ENCODE peak calls at places on chromosomes 1 and 21, in five cellular contexts. One of them, this sample, is unnamed.

GRCh38 chr1:72197786-72198185 is 84.6 kb downstream of the NEGR1 start:
- DNase-seq in tibial artery: no peak
- DNase-seq in astrocyte of the spinal cord: no peak
- DNase-seq in sigmoid colon: no peak
- DNase-seq in fibroblast of lung: no peak
- DNase-seq in this sample: no peak

GRCh38 chr1:1001057-1001630 is 1.2 kb upstream of the HES4 start:
- DNase-seq in tibial artery: no peak
- DNase-seq in fibroblast of lung: no peak
- DNase-seq in sigmoid colon: peak
- DNase-seq in astrocyte of the spinal cord: no peak
- DNase-seq in this sample: peak

GRCh38 chr1:222928212-222928611 is 113.4 kb downstream of the DISP1 start:
- DNase-seq in tibial artery: peak
- DNase-seq in sigmoid colon: peak
- DNase-seq in fibroblast of lung: peak
- DNase-seq in astrocyte of the spinal cord: peak
- DNase-seq in this sample: no peak

GRCh38 chr1:11800756-11801433 is 4.9 kb downstream of the MTHFR start:
- DNase-seq in sigmoid colon: peak
- DNase-seq in fibroblast of lung: no peak
- DNase-seq in tibial artery: no peak
- DNase-seq in astrocyte of the spinal cord: no peak
- DNase-seq in this sample: no peak

GRCh38 chr1:227899820-227900449 is 47.8 kb downstream of the WNT9A start:
- DNase-seq in sigmoid colon: peak
- DNase-seq in fibroblast of lung: no peak
- DNase-seq in tibial artery: peak
- DNase-seq in astrocyte of the spinal cord: no peak
- DNase-seq in this sample: no peak

GRCh38 chr1:14017531-14017961 is 317.6 kb downstream of the PRDM2 start:
- DNase-seq in tibial artery: no peak
- DNase-seq in astrocyte of the spinal cord: no peak
- DNase-seq in sigmoid colon: no peak
- DNase-seq in fibroblast of lung: no peak
- DNase-seq in this sample: no peak

GRCh38 chr1:155134858-155135415 is 715 bp upstream of the SLC50A1 start:
- DNase-seq in fibroblast of lung: peak
- DNase-seq in sigmoid colon: peak
- DNase-seq in tibial artery: peak
- DNase-seq in astrocyte of the spinal cord: peak
- DNase-seq in this sample: no peak

GRCh38 chr1:89865498-89866385 is 44.9 kb downstream of the LRRC8D start:
- DNase-seq in tibial artery: no peak
- DNase-seq in astrocyte of the spinal cord: peak
- DNase-seq in sigmoid colon: no peak
- DNase-seq in fibroblast of lung: peak
- DNase-seq in this sample: no peak

GRCh38 chr1:154469844-154470417 is 32.1 kb upstream of the TDRD10 start:
- DNase-seq in astrocyte of the spinal cord: no peak
- DNase-seq in tibial artery: no peak
- DNase-seq in fibroblast of lung: no peak
- DNase-seq in sigmoid colon: no peak
- DNase-seq in this sample: no peak

GRCh38 chr21:15058718-15059316 is 6.0 kb downstream of the NRIP1 start:
- DNase-seq in sigmoid colon: no peak
- DNase-seq in fibroblast of lung: peak
- DNase-seq in astrocyte of the spinal cord: peak
- DNase-seq in tibial artery: no peak
- DNase-seq in this sample: no peak

GRCh38 chr1:87226341-87226760 is 102.3 kb upstream of the LMO4 start:
- DNase-seq in sigmoid colon: peak
- DNase-seq in fibroblast of lung: peak
- DNase-seq in astrocyte of the spinal cord: peak
- DNase-seq in tibial artery: peak
- DNase-seq in this sample: no peak

GRCh38 chr1:32983039-32983438 is 18.4 kb upstream of the RNF19B start:
- DNase-seq in tibial artery: no peak
- DNase-seq in sigmoid colon: no peak
- DNase-seq in astrocyte of the spinal cord: no peak
- DNase-seq in fibroblast of lung: no peak
- DNase-seq in this sample: no peak

GRCh38 chr1:32978854-32979253 is 14.2 kb upstream of the RNF19B start:
- DNase-seq in sigmoid colon: no peak
- DNase-seq in astrocyte of the spinal cord: no peak
- DNase-seq in tibial artery: no peak
- DNase-seq in fibroblast of lung: no peak
- DNase-seq in this sample: no peak

GRCh38 chr1:32984090-32984828 is 19.6 kb upstream of the RNF19B start:
- DNase-seq in tibial artery: no peak
- DNase-seq in astrocyte of the spinal cord: peak
- DNase-seq in fibroblast of lung: peak
- DNase-seq in sigmoid colon: no peak
- DNase-seq in this sample: no peak

GRCh38 chr1:32980080-32980479 is 15.5 kb upstream of the RNF19B start:
- DNase-seq in sigmoid colon: no peak
- DNase-seq in astrocyte of the spinal cord: no peak
- DNase-seq in fibroblast of lung: no peak
- DNase-seq in tibial artery: no peak
- DNase-seq in this sample: no peak

DNA sequence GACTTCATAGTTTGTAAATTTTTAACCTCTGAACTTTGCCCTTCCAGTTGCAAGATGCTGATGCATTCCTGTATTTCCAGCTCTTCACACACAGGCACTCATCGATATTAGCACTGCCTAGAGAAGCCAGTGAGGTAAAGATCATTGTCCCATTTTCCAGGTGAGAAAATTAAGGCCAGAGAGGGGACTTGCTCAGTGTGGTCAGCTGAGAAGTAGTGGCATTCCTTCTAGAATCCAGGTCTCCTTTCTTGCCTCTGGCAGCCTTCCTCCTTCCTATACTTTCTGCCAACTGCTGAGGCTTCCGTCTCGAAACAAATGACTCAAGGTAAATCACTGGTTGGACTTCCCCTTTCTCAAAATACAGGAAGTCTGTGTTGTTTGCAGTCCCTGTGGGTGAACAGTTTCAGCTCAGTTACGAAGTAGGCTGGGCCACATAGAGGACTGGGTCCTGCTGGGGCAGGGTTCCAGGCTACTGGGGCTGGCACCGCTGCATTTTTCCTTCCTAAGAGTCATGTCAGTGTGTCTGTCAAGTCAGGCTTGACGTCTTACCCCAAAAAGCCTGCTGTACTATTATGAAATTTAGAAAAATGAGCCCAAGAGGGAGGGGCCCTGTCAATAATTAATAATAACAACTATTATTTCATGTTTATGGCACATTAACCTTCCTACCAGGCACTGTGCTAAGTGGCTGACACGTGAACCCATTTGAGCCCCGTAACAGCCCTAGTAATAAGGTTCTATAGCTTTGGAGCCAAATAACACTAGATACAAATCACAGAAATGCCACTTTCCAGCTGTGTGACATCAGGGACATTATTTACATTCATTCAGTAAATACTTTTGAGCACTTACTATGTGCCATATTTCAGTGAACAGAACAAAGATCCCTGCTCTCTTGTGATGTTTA is 16.6 kb upstream of the RNF19B start:
- DNase-seq in fibroblast of lung: peak
- DNase-seq in sigmoid colon: no peak
- DNase-seq in astrocyte of the spinal cord: peak
- DNase-seq in tibial artery: peak
- DNase-seq in this sample: no peak
- H3K4me3 ChIP-seq in fibroblast of lung: no peak
- H3K4me3 ChIP-seq in sigmoid colon: no peak
- H3K4me3 ChIP-seq in astrocyte of the spinal cord: no peak
- H3K4me3 ChIP-seq in tibial artery: no peak
- H3K4me3 ChIP-seq in this sample: no peak

DNA sequence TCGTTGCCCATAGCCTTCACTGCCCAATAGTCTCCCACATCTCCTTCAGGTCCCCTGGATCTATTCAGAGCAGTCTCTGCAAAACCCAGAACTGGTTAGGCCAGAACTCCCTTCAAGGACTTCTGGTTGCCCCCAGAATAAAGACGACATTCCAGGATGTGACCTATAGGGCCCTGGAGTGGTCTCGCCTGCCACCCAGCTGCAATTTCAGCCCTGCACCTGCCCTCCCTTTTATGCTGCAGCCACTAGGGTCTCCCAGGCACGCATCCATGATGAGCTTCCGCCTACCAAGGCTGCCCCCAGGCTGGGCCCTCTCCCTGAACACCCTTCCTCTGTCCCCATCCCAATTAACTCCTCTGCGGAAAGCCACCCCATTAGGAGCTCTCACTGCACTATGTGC is 7.2 kb upstream of the TSPEAR start:
- DNase-seq in astrocyte of the spinal cord: no peak
- DNase-seq in sigmoid colon: no peak
- DNase-seq in tibial artery: no peak
- DNase-seq in fibroblast of lung: no peak
- DNase-seq in this sample: no peak
- TF ChIP-seq CTCF in astrocyte of the spinal cord: no peak
- TF ChIP-seq CTCF in sigmoid colon: no peak
- TF ChIP-seq CTCF in tibial artery: no peak
- TF ChIP-seq CTCF in fibroblast of lung: no peak
- TF ChIP-seq CTCF in this sample: no peak

DNA sequence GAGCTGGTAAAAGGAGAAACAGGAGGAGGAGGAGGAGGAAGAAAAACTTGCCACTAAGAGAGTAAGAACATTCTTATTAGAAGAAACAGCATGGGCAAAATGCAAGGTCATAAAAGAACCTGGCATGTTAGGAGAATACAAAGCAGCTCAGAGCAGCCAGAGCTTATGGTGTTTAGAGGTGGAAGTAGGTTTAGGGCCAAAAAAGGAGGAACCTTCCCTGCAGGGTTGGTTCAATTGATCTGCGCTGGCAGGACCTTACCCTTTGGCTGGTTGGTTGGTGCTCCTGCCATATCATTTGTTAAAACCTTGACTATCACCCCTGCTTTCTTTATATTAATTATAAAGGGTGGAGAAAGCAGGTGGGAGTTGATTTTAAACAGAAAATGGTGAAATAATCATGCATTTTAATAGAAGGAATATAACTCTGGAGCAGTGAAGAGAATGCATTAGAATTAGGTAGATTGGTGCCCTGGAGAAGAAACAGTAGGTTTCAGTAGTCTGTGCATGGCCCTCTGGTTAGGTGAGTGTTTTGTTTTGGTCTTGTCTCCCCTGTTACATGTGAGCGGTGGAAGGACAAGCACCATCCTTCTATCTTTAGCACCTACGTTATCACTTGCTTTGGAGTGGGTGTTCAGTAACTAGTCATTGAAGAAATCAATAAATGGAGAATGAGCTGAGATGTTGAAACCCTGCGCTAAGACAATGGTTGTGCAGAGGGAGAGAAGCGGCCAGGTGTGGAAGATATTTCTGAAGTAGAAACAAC is 110.4 kb upstream of the NGF start:
- DNase-seq in sigmoid colon: no peak
- DNase-seq in tibial artery: no peak
- DNase-seq in astrocyte of the spinal cord: no peak
- DNase-seq in fibroblast of lung: no peak
- DNase-seq in this sample: no peak
- H3K4me3 ChIP-seq in sigmoid colon: no peak
- H3K4me3 ChIP-seq in tibial artery: no peak
- H3K4me3 ChIP-seq in astrocyte of the spinal cord: no peak
- H3K4me3 ChIP-seq in fibroblast of lung: no peak
- H3K4me3 ChIP-seq in this sample: no peak

DNA sequence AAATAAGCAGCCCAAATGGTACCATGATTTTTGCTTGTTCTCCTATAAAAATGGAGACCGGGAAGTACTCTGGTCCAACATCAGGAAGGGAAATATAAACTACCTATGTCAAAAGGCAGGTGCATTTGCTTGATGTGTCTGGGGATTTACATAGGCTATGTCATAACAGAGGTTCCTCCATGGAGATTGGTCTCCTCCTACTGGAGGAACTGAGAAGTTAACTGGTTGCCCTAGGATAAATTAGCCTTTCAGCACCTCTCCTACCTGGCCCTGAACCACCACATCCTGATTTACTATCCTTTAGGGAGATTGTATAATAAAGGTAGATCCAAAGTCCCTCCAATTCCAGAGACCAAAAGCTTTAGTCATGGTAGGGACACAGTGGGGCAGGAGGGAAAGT is 1109.3 kb upstream of the B3GALT2 start:
- DNase-seq in sigmoid colon: no peak
- DNase-seq in fibroblast of lung: peak
- DNase-seq in astrocyte of the spinal cord: peak
- DNase-seq in tibial artery: no peak
- DNase-seq in this sample: no peak
- TF ChIP-seq CTCF in sigmoid colon: peak
- TF ChIP-seq CTCF in fibroblast of lung: no peak
- TF ChIP-seq CTCF in astrocyte of the spinal cord: peak
- TF ChIP-seq CTCF in tibial artery: peak
- TF ChIP-seq CTCF in this sample: peak

GRCh38 chr1:37633950-37634553 is 640 bp downstream of the RSPO1 start:
- DNase-seq in sigmoid colon: no peak
- DNase-seq in fibroblast of lung: no peak
- DNase-seq in astrocyte of the spinal cord: no peak
- DNase-seq in tibial artery: no peak
- DNase-seq in this sample: no peak
- H3K4me3 ChIP-seq in sigmoid colon: peak
- H3K4me3 ChIP-seq in fibroblast of lung: peak
- H3K4me3 ChIP-seq in astrocyte of the spinal cord: no peak
- H3K4me3 ChIP-seq in tibial artery: peak
- H3K4me3 ChIP-seq in this sample: peak

GRCh38 chr1:31715873-31716220 is 12.0 kb upstream of the COL16A1 start:
- DNase-seq in fibroblast of lung: no peak
- DNase-seq in astrocyte of the spinal cord: no peak
- DNase-seq in tibial artery: no peak
- DNase-seq in sigmoid colon: no peak
- DNase-seq in this sample: no peak
- TF ChIP-seq CTCF in fibroblast of lung: no peak
- TF ChIP-seq CTCF in astrocyte of the spinal cord: no peak
- TF ChIP-seq CTCF in tibial artery: no peak
- TF ChIP-seq CTCF in sigmoid colon: no peak
- TF ChIP-seq CTCF in this sample: no peak

GRCh38 chr1:84143796-84144565 is at the start of gene PRKACB:
- DNase-seq in tibial artery: no peak
- DNase-seq in sigmoid colon: no peak
- DNase-seq in astrocyte of the spinal cord: peak
- DNase-seq in fibroblast of lung: peak
- DNase-seq in this sample: no peak

GRCh38 chr1:84146375-84147032 is 2.4 kb downstream of the PRKACB start:
- DNase-seq in sigmoid colon: no peak
- DNase-seq in fibroblast of lung: peak
- DNase-seq in tibial artery: no peak
- DNase-seq in astrocyte of the spinal cord: peak
- DNase-seq in this sample: no peak

GRCh38 chr1:84148758-84149157 is 4.7 kb downstream of the PRKACB start:
- DNase-seq in tibial artery: no peak
- DNase-seq in fibroblast of lung: no peak
- DNase-seq in sigmoid colon: no peak
- DNase-seq in astrocyte of the spinal cord: no peak
- DNase-seq in this sample: no peak

GRCh38 chr1:84141177-84142003 is 2.7 kb upstream of the PRKACB start:
- DNase-seq in astrocyte of the spinal cord: peak
- DNase-seq in fibroblast of lung: peak
- DNase-seq in tibial artery: no peak
- DNase-seq in sigmoid colon: no peak
- DNase-seq in this sample: no peak

GRCh38 chr1:84145051-84145450 is 980 bp downstream of the PRKACB start:
- DNase-seq in tibial artery: no peak
- DNase-seq in astrocyte of the spinal cord: no peak
- DNase-seq in sigmoid colon: no peak
- DNase-seq in fibroblast of lung: no peak
- DNase-seq in this sample: no peak
- H3K4me3 ChIP-seq in tibial artery: no peak
- H3K4me3 ChIP-seq in astrocyte of the spinal cord: no peak
- H3K4me3 ChIP-seq in sigmoid colon: no peak
- H3K4me3 ChIP-seq in fibroblast of lung: no peak
- H3K4me3 ChIP-seq in this sample: no peak